ENCODE peak calls at places on chromosomes 6 and 20, in nine cellular contexts. A is HEK293T; E is skeletal muscle cell; Q is tibial artery; V is NCI-H1105; O is neural crest cell; M is NCI-H345; F is naive thymus-derived CD8-positive, alpha-beta T cell; D is LoVo. W is an unnamed sample.

GRCh38 chr6:130617658-130618057 is 209.5 kb upstream of the SMLR1 start:
- DNase-seq in O (no peak), V (no peak), E (no peak), A (no peak), M (no peak), D (no peak), Q (no peak), F (no peak), W (no peak)

GRCh38 chr6:104305206-104305605 is 554.5 kb downstream of the HACE1 start:
- DNase-seq in D (no peak), V (no peak), M (no peak), O (no peak), Q (no peak), A (no peak), F (no peak), E (no peak), W (no peak)

GRCh38 chr6:692858-693736 is at the start of gene EXOC2:
- DNase-seq in D (peak; percentile 85), V (peak; percentile 68), M (peak; percentile 46), A (peak; percentile 82), Q (peak; percentile 89), F (peak; percentile 67), E (peak; percentile 39), O (peak; percentile 75), W (peak; percentile 35)

GRCh38 chr6:154893927-154894326 is 101.2 kb upstream of the TIAM2 start:
- DNase-seq in O (no peak), E (no peak), M (no peak), Q (no peak), A (no peak), D (no peak), V (no peak), F (no peak), W (no peak)

GRCh38 chr6:38248500-38249234 is 391.1 kb downstream of the BTBD9 start:
- DNase-seq in A (no peak), D (no peak), Q (no peak), E (no peak), V (no peak), F (no peak), O (no peak), M (no peak), W (no peak)

GRCh38 chr6:99151634-99152344 is 197.7 kb downstream of the FAXC start:
- DNase-seq in O (peak; percentile 65), Q (no peak), M (peak; percentile 14), A (peak; percentile 67), V (no peak), D (peak; percentile 16), F (no peak), E (no peak), W (peak; percentile 2)

GRCh38 chr6:112879920-112880413 is 532.8 kb downstream of the RFPL4B start:
- DNase-seq in D (no peak), O (peak; percentile 43), V (no peak), M (no peak), E (no peak), Q (peak; percentile 63), A (no peak), F (no peak), W (no peak)

GRCh38 chr20:43658068-43658722 is 8.7 kb upstream of the MYBL2 start:
- DNase-seq in A (peak; percentile 33), D (peak; percentile 20), E (no peak), O (no peak), V (no peak), F (no peak), M (no peak), Q (peak; percentile 35), W (no peak)

GRCh38 chr6:42783177-42783875 is 1.5 kb downstream of the BICRAL start:
- DNase-seq in Q (peak; percentile 85), A (peak; percentile 67), M (peak; percentile 79), E (peak; percentile 21), O (peak; percentile 54), V (peak; percentile 78), D (peak; percentile 82), F (peak; percentile 66), W (peak; percentile 81)

GRCh38 chr6:18405477-18406293 is 18.5 kb downstream of the RNF144B start:
- DNase-seq in O (no peak), Q (no peak), A (peak; percentile 39), M (no peak), E (peak; percentile 84), V (no peak), F (no peak), D (peak; percentile 48), W (no peak)

GRCh38 chr6:18601515-18602035 is 214.4 kb downstream of the RNF144B start:
- DNase-seq in D (no peak), V (peak; percentile 53), O (no peak), E (no peak), M (peak; percentile 66), F (no peak), A (no peak), Q (no peak), W (peak; percentile 83)

GRCh38 chr6:10073326-10073725 is 341.5 kb downstream of the TFAP2A start:
- DNase-seq in O (no peak), M (no peak), F (no peak), E (no peak), V (no peak), D (no peak), Q (no peak), A (no peak), W (no peak)

GRCh38 chr20:10672579-10673127 is 1.1 kb downstream of the JAG1 start:
- DNase-seq in D (peak; percentile 34), A (no peak), E (no peak), V (no peak), F (no peak), Q (peak; percentile 80), M (peak; percentile 55), O (peak; percentile 37), W (peak; percentile 48)

GRCh38 chr20:13220194-13220856 is 749 bp upstream of the ISM1 start:
- DNase-seq in V (no peak), F (no peak), A (peak; percentile 50), E (no peak), D (peak; percentile 15), O (peak; percentile 40), M (peak; percentile 48), Q (peak; percentile 89), W (peak; percentile 43)

GRCh38 chr6:44078795-44079671 is 48.2 kb downstream of the MRPL14 start:
- DNase-seq in M (no peak), A (peak; percentile 72), Q (peak; percentile 84), D (peak; percentile 71), O (peak; percentile 87), E (no peak), V (no peak), F (peak; percentile 51), W (no peak)

GRCh38 chr20:31894980-31895675 is 24.7 kb downstream of the TTLL9 start:
- DNase-seq in O (no peak), A (peak; percentile 75), D (no peak), F (no peak), Q (peak; percentile 83), M (no peak), E (peak; percentile 33), V (no peak), W (no peak)

GRCh38 chr6:48111575-48111974 is 578 bp upstream of the PTCHD4 start:
- DNase-seq in V (no peak), A (no peak), Q (no peak), E (no peak), M (peak; percentile 43), O (no peak), D (no peak), F (no peak), W (no peak)

GRCh38 chr6:147986891-147987290 is 355.7 kb upstream of the SASH1 start:
- DNase-seq in V (no peak), O (no peak), D (no peak), E (no peak), F (no peak), M (no peak), A (no peak), Q (no peak), W (no peak)

GRCh38 chr20:59149678-59150504 is 13.7 kb upstream of the ZNF831 start:
- DNase-seq in E (no peak), Q (no peak), F (peak; percentile 78), M (no peak), O (no peak), A (no peak), D (no peak), V (no peak), W (no peak)

GRCh38 chr6:3453410-3453809 is 3.4 kb downstream of the SLC22A23 start:
- DNase-seq in O (no peak), A (no peak), V (no peak), E (no peak), Q (no peak), F (no peak), M (no peak), D (no peak), W (no peak)

GRCh38 chr6:108080010-108080780 is 5.7 kb upstream of the OSTM1 start:
- DNase-seq in D (no peak), E (peak; percentile 1), M (peak; percentile 78), Q (no peak), A (no peak), O (no peak), F (no peak), V (no peak), W (no peak)

GRCh38 chr6:109507490-109508072 is 24.6 kb upstream of the ZBTB24 start:
- DNase-seq in M (no peak), E (no peak), V (no peak), D (no peak), F (no peak), O (no peak), A (no peak), Q (no peak), W (no peak)

GRCh38 chr20:13995086-13995665 is at the start of gene MACROD2:
- DNase-seq in D (peak; percentile 98), M (peak; percentile 99), Q (peak; percentile 93), F (peak; percentile 15), A (peak; percentile 98), O (peak; percentile 92), V (peak; percentile 95), E (peak; percentile 49), W (peak; percentile 93)

GRCh38 chr6:167140589-167141474 is 16.9 kb downstream of the GPR31 start:
- DNase-seq in F (no peak), D (no peak), A (no peak), Q (no peak), V (no peak), O (no peak), M (no peak), E (peak; percentile 10), W (no peak)

GRCh38 chr20:8435251-8436035 is 303.4 kb downstream of the PLCB1 start:
- DNase-seq in V (no peak), O (no peak), E (no peak), M (no peak), A (no peak), D (no peak), F (no peak), Q (no peak), W (no peak)

GRCh38 chr20:13384132-13384531 is 163.1 kb downstream of the ISM1 start:
- DNase-seq in M (no peak), A (no peak), O (no peak), D (no peak), E (no peak), V (no peak), Q (no peak), F (no peak), W (no peak)

GRCh38 chr6:44230034-44230675 is 6.8 kb downstream of the SLC29A1 start:
- DNase-seq in M (no peak), A (no peak), Q (no peak), E (no peak), V (no peak), O (no peak), D (no peak), F (no peak), W (no peak)

GRCh38 chr6:163356324-163356723 is 58.2 kb upstream of the QKI start:
- DNase-seq in A (peak; percentile 62), Q (peak; percentile 72), D (no peak), M (no peak), V (no peak), F (no peak), O (no peak), E (peak; percentile 60), W (no peak)

GRCh38 chr6:11653028-11653583 is 115.6 kb downstream of the TMEM170B start:
- DNase-seq in Q (no peak), O (peak; percentile 20), F (no peak), D (no peak), E (peak; percentile 93), V (no peak), A (no peak), M (no peak), W (no peak)

GRCh38 chr20:9021699-9022098 is 47.2 kb upstream of the PLCB4 start:
- DNase-seq in D (no peak), A (no peak), V (no peak), E (no peak), O (no peak), F (no peak), M (no peak), Q (no peak), W (no peak)